ENCODE peak calls at places on chromosomes 4 and X, in six cellular contexts. P is GM12865; J is NCI-H1105; V is central memory CD4-positive, alpha-beta T cell; X is HFFc6; G is fibroblast of villous mesenchyme. Z is an unnamed sample.

GRCh38 chr4:42643685-42644084 is 13.2 kb downstream of the ATP8A1 start:
- DNase-seq in V (no peak), P (peak), X (no peak), J (no peak), G (no peak), Z (no peak)

GRCh38 chrX:96002401-96002800 is 682.2 kb upstream of the DIAPH2 start:
- DNase-seq in J (no peak), P (no peak), V (no peak), G (no peak), X (no peak), Z (no peak)

GRCh38 chr4:102787944-102788343 is 27.2 kb upstream of the MANBA start:
- DNase-seq in X (no peak), P (no peak), G (no peak), J (no peak), V (no peak), Z (no peak)

GRCh38 chr4:27239651-27240050 is 379.0 kb downstream of the STIM2 start:
- DNase-seq in X (no peak), J (no peak), P (no peak), G (no peak), V (no peak), Z (no peak)

GRCh38 chr4:180953572-180953971 is 1289.6 kb upstream of the TENM3 start:
- DNase-seq in P (no peak), V (no peak), J (no peak), X (no peak), G (no peak), Z (no peak)

GRCh38 chr4:3773552-3774001 is 7.4 kb downstream of the ADRA2C start:
- DNase-seq in V (no peak), G (no peak), P (no peak), J (no peak), X (no peak), Z (no peak)

GRCh38 chrX:50167366-50167765 is 33.4 kb downstream of the AKAP4 start:
- DNase-seq in G (no peak), J (no peak), X (no peak), P (no peak), V (no peak), Z (no peak)

GRCh38 chr4:127124919-127125318 is 507.8 kb upstream of the INTU start:
- DNase-seq in G (peak), V (no peak), P (no peak), J (no peak), X (peak), Z (no peak)

GRCh38 chr4:90419124-90419711 is 292.0 kb downstream of the CCSER1 start:
- DNase-seq in V (no peak), J (no peak), X (peak), G (peak), P (peak), Z (peak)

GRCh38 chr4:1406946-1407656 is 859 bp upstream of the NKX1-1 start:
- DNase-seq in P (no peak), G (no peak), J (no peak), X (no peak), V (no peak), Z (no peak)

GRCh38 chrX:28022371-28022770 is 41.1 kb upstream of the DCAF8L1 start:
- DNase-seq in V (no peak), G (no peak), X (no peak), P (no peak), J (no peak), Z (no peak)

GRCh38 chr4:2388430-2389182 is 29.8 kb downstream of the ZFYVE28 start:
- DNase-seq in P (no peak), X (no peak), J (no peak), V (no peak), G (peak), Z (no peak)

GRCh38 chr4:83356899-83357661 is 22.4 kb upstream of the HPSE start:
- DNase-seq in X (peak), V (no peak), G (peak), P (peak), J (no peak), Z (no peak)

GRCh38 chrX:101037231-101037630 is 14.7 kb downstream of the TRMT2B start:
- DNase-seq in V (no peak), J (no peak), P (no peak), X (no peak), G (peak), Z (no peak)

GRCh38 chrX:24186986-24187385 is 37.5 kb downstream of the ZFX start:
- DNase-seq in G (no peak), P (no peak), X (no peak), J (no peak), V (no peak), Z (no peak)

GRCh38 chr4:140427104-140427918 is at the start of gene CLGN:
- DNase-seq in J (peak), P (peak), X (no peak), V (peak), G (peak), Z (peak)

GRCh38 chr4:123378794-123379193 is 17.8 kb upstream of the SPRY1 start:
- DNase-seq in J (no peak), X (no peak), P (no peak), V (no peak), G (no peak), Z (no peak)

GRCh38 chr4:157220026-157220881 is at the start of gene GRIA2:
- DNase-seq in X (no peak), P (no peak), J (peak), G (peak), V (no peak), Z (no peak)

GRCh38 chr4:129109965-129110824 is 14.2 kb downstream of the C4orf33 start:
- DNase-seq in P (no peak), G (no peak), V (no peak), J (no peak), X (no peak), Z (no peak)

GRCh38 chr4:17762705-17763104 is 18.7 kb downstream of the FAM184B start:
- DNase-seq in P (peak), G (peak), X (peak), V (no peak), J (no peak), Z (no peak)

GRCh38 chr4:139227729-139228404 is 50.8 kb upstream of the ELF2 start:
- DNase-seq in J (no peak), V (no peak), X (no peak), P (peak), G (no peak), Z (no peak)

GRCh38 chr4:94598758-94599157 is 147.0 kb downstream of the PDLIM5 start:
- DNase-seq in J (no peak), V (no peak), G (no peak), P (no peak), X (no peak), Z (no peak)

GRCh38 chr4:126794363-126794762 is 838.4 kb upstream of the INTU start:
- DNase-seq in X (no peak), V (no peak), P (no peak), J (no peak), G (peak), Z (no peak)